ENCODE peak calls at places on chromosomes 13 and 19, in six cellular contexts. One of them, this sample, is unnamed.

GRCh38 chr13:110343241-110343865 is 36.3 kb downstream of the COL4A2 start:
- DNase-seq in endothelial cell: no peak
- DNase-seq in dorsolateral prefrontal cortex: no peak
- DNase-seq in AG09319: no peak
- DNase-seq in AG04450: no peak
- DNase-seq in HFF-Myc: no peak
- DNase-seq in this sample: no peak

GRCh38 chr19:38838208-38838985 is 6.8 kb upstream of the ECH1 start:
- DNase-seq in AG09319: no peak
- DNase-seq in dorsolateral prefrontal cortex: no peak
- DNase-seq in endothelial cell: no peak
- DNase-seq in AG04450: no peak
- DNase-seq in HFF-Myc: no peak
- DNase-seq in this sample: no peak

GRCh38 chr13:26220575-26220974 is 1.5 kb downstream of the RNF6 start:
- DNase-seq in HFF-Myc: no peak
- DNase-seq in AG04450: no peak
- DNase-seq in AG09319: no peak
- DNase-seq in dorsolateral prefrontal cortex: no peak
- DNase-seq in endothelial cell: no peak
- DNase-seq in this sample: no peak

GRCh38 chr13:25432686-25433085 is 60.9 kb downstream of the ATP8A2 start:
- DNase-seq in HFF-Myc: no peak
- DNase-seq in AG04450: no peak
- DNase-seq in dorsolateral prefrontal cortex: no peak
- DNase-seq in AG09319: no peak
- DNase-seq in endothelial cell: no peak
- DNase-seq in this sample: no peak

GRCh38 chr19:51644636-51645271 is 1.9 kb downstream of the SIGLEC14 start:
- DNase-seq in dorsolateral prefrontal cortex: no peak
- DNase-seq in endothelial cell: no peak
- DNase-seq in AG04450: no peak
- DNase-seq in HFF-Myc: no peak
- DNase-seq in AG09319: no peak
- DNase-seq in this sample: no peak

GRCh38 chr13:39788097-39788496 is 132.6 kb downstream of the COG6 start:
- DNase-seq in AG09319: no peak
- DNase-seq in endothelial cell: no peak
- DNase-seq in HFF-Myc: no peak
- DNase-seq in dorsolateral prefrontal cortex: no peak
- DNase-seq in AG04450: no peak
- DNase-seq in this sample: no peak

GRCh38 chr13:74136089-74136658 is 2.0 kb upstream of the KLF12 start:
- DNase-seq in AG09319: no peak
- DNase-seq in endothelial cell: peak
- DNase-seq in dorsolateral prefrontal cortex: peak
- DNase-seq in HFF-Myc: no peak
- DNase-seq in AG04450: no peak
- DNase-seq in this sample: peak

GRCh38 chr19:2542341-2543069 is 66.6 kb downstream of the GADD45B start:
- DNase-seq in AG04450: no peak
- DNase-seq in dorsolateral prefrontal cortex: no peak
- DNase-seq in endothelial cell: no peak
- DNase-seq in AG09319: no peak
- DNase-seq in HFF-Myc: no peak
- DNase-seq in this sample: no peak

GRCh38 chr13:95644611-95645052 is at the start of gene DZIP1:
- DNase-seq in dorsolateral prefrontal cortex: peak
- DNase-seq in AG04450: peak
- DNase-seq in AG09319: peak
- DNase-seq in endothelial cell: peak
- DNase-seq in HFF-Myc: peak
- DNase-seq in this sample: no peak

GRCh38 chr13:46553521-46553885 is 533 bp downstream of the LRCH1 start:
- DNase-seq in AG04450: no peak
- DNase-seq in AG09319: no peak
- DNase-seq in HFF-Myc: no peak
- DNase-seq in dorsolateral prefrontal cortex: no peak
- DNase-seq in endothelial cell: peak
- DNase-seq in this sample: no peak

GRCh38 chr13:29472317-29472961 is 123.0 kb downstream of the SLC7A1 start:
- DNase-seq in HFF-Myc: peak
- DNase-seq in AG09319: no peak
- DNase-seq in AG04450: no peak
- DNase-seq in dorsolateral prefrontal cortex: no peak
- DNase-seq in endothelial cell: peak
- DNase-seq in this sample: no peak

GRCh38 chr19:55552206-55552605 is 6.9 kb upstream of the SBK3 start:
- DNase-seq in endothelial cell: no peak
- DNase-seq in HFF-Myc: no peak
- DNase-seq in AG04450: no peak
- DNase-seq in AG09319: no peak
- DNase-seq in dorsolateral prefrontal cortex: no peak
- DNase-seq in this sample: no peak

GRCh38 chr19:39428309-39429112 is 7.2 kb downstream of the RPS16 start:
- DNase-seq in AG09319: no peak
- DNase-seq in HFF-Myc: no peak
- DNase-seq in endothelial cell: peak
- DNase-seq in dorsolateral prefrontal cortex: no peak
- DNase-seq in AG04450: peak
- DNase-seq in this sample: no peak

GRCh38 chr19:10290439-10290875 is 705 bp downstream of the ICAM5 start:
- DNase-seq in endothelial cell: no peak
- DNase-seq in AG04450: no peak
- DNase-seq in AG09319: no peak
- DNase-seq in HFF-Myc: no peak
- DNase-seq in dorsolateral prefrontal cortex: no peak
- DNase-seq in this sample: no peak

GRCh38 chr13:20272571-20273171 is 40.6 kb upstream of the GJB6 start:
- DNase-seq in AG09319: no peak
- DNase-seq in endothelial cell: no peak
- DNase-seq in dorsolateral prefrontal cortex: no peak
- DNase-seq in HFF-Myc: no peak
- DNase-seq in AG04450: no peak
- DNase-seq in this sample: no peak

GRCh38 chr19:48524728-48525127 is 13.1 kb upstream of the LMTK3 start:
- DNase-seq in HFF-Myc: no peak
- DNase-seq in AG09319: no peak
- DNase-seq in AG04450: no peak
- DNase-seq in endothelial cell: no peak
- DNase-seq in dorsolateral prefrontal cortex: no peak
- DNase-seq in this sample: no peak

GRCh38 chr19:50858896-50859295 is 4.2 kb downstream of the KLK3 start:
- DNase-seq in dorsolateral prefrontal cortex: no peak
- DNase-seq in HFF-Myc: no peak
- DNase-seq in endothelial cell: no peak
- DNase-seq in AG09319: no peak
- DNase-seq in AG04450: no peak
- DNase-seq in this sample: no peak

GRCh38 chr13:101416181-101417042 is at the start of gene NALCN:
- DNase-seq in HFF-Myc: no peak
- DNase-seq in AG04450: no peak
- DNase-seq in dorsolateral prefrontal cortex: peak
- DNase-seq in endothelial cell: peak
- DNase-seq in AG09319: no peak
- DNase-seq in this sample: no peak

GRCh38 chr13:60009300-60010248 is 154.2 kb downstream of the DIAPH3 start:
- DNase-seq in HFF-Myc: no peak
- DNase-seq in AG04450: no peak
- DNase-seq in AG09319: no peak
- DNase-seq in endothelial cell: no peak
- DNase-seq in dorsolateral prefrontal cortex: no peak
- DNase-seq in this sample: peak

GRCh38 chr13:86741762-86742285 is 929.3 kb upstream of the SLITRK5 start:
- DNase-seq in HFF-Myc: no peak
- DNase-seq in AG09319: no peak
- DNase-seq in endothelial cell: no peak
- DNase-seq in AG04450: no peak
- DNase-seq in dorsolateral prefrontal cortex: no peak
- DNase-seq in this sample: no peak

GRCh38 chr13:94329754-94330551 is 149.5 kb downstream of the DCT start:
- DNase-seq in dorsolateral prefrontal cortex: no peak
- DNase-seq in AG09319: peak
- DNase-seq in HFF-Myc: peak
- DNase-seq in endothelial cell: no peak
- DNase-seq in AG04450: peak
- DNase-seq in this sample: no peak

GRCh38 chr19:49746206-49746958 is 16.7 kb downstream of the TSKS start:
- DNase-seq in AG04450: no peak
- DNase-seq in HFF-Myc: no peak
- DNase-seq in dorsolateral prefrontal cortex: no peak
- DNase-seq in endothelial cell: no peak
- DNase-seq in AG09319: no peak
- DNase-seq in this sample: peak

GRCh38 chr13:38702609-38703008 is 15.7 kb downstream of the FREM2 start:
- DNase-seq in endothelial cell: no peak
- DNase-seq in HFF-Myc: no peak
- DNase-seq in AG04450: no peak
- DNase-seq in AG09319: no peak
- DNase-seq in dorsolateral prefrontal cortex: no peak
- DNase-seq in this sample: no peak

GRCh38 chr13:38693641-38694040 is 6.8 kb downstream of the FREM2 start:
- DNase-seq in HFF-Myc: no peak
- DNase-seq in endothelial cell: no peak
- DNase-seq in dorsolateral prefrontal cortex: no peak
- DNase-seq in AG09319: no peak
- DNase-seq in AG04450: no peak
- DNase-seq in this sample: no peak

GRCh38 chr13:38697197-38697596 is 10.3 kb downstream of the FREM2 start:
- DNase-seq in HFF-Myc: no peak
- DNase-seq in dorsolateral prefrontal cortex: no peak
- DNase-seq in AG04450: no peak
- DNase-seq in endothelial cell: no peak
- DNase-seq in AG09319: no peak
- DNase-seq in this sample: no peak

GRCh38 chr13:38693168-38693567 is 6.3 kb downstream of the FREM2 start:
- DNase-seq in AG04450: no peak
- DNase-seq in dorsolateral prefrontal cortex: no peak
- DNase-seq in endothelial cell: no peak
- DNase-seq in HFF-Myc: no peak
- DNase-seq in AG09319: no peak
- DNase-seq in this sample: no peak

GRCh38 chr13:38697628-38698333 is 10.9 kb downstream of the FREM2 start:
- DNase-seq in endothelial cell: peak
- DNase-seq in HFF-Myc: no peak
- DNase-seq in AG04450: no peak
- DNase-seq in dorsolateral prefrontal cortex: no peak
- DNase-seq in AG09319: no peak
- DNase-seq in this sample: no peak
- TF ChIP-seq CTCF in endothelial cell: no peak
- TF ChIP-seq CTCF in HFF-Myc: no peak
- TF ChIP-seq CTCF in AG04450: no peak
- TF ChIP-seq CTCF in dorsolateral prefrontal cortex: no peak
- TF ChIP-seq CTCF in AG09319: no peak
- TF ChIP-seq CTCF in this sample: no peak

DNA sequence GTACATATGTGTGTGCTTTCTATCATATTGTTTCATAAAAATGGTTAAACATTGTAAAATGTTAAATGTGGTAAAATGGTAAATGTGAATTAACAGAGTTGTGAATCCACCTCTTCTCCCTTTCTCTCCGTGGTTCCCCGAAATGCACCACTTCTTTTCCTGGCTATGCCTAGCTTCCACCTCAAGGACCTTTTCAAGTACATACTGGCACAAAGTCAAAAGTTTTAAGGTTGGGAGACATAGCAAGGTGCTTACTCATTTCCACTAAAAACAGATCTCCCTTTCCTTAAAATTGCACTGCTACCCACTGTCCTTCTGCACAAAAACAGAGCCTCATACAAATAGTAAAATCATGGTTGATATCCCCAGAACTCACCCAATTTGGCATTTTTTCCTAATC is 558.2 kb downstream of the SLITRK6 start:
- DNase-seq in AG04450: peak
- DNase-seq in dorsolateral prefrontal cortex: no peak
- DNase-seq in AG09319: no peak
- DNase-seq in endothelial cell: no peak
- DNase-seq in HFF-Myc: peak
- DNase-seq in this sample: no peak
- TF ChIP-seq CTCF in AG04450: no peak
- TF ChIP-seq CTCF in dorsolateral prefrontal cortex: no peak
- TF ChIP-seq CTCF in AG09319: no peak
- TF ChIP-seq CTCF in endothelial cell: no peak
- TF ChIP-seq CTCF in HFF-Myc: no peak
- TF ChIP-seq CTCF in this sample: no peak

DNA sequence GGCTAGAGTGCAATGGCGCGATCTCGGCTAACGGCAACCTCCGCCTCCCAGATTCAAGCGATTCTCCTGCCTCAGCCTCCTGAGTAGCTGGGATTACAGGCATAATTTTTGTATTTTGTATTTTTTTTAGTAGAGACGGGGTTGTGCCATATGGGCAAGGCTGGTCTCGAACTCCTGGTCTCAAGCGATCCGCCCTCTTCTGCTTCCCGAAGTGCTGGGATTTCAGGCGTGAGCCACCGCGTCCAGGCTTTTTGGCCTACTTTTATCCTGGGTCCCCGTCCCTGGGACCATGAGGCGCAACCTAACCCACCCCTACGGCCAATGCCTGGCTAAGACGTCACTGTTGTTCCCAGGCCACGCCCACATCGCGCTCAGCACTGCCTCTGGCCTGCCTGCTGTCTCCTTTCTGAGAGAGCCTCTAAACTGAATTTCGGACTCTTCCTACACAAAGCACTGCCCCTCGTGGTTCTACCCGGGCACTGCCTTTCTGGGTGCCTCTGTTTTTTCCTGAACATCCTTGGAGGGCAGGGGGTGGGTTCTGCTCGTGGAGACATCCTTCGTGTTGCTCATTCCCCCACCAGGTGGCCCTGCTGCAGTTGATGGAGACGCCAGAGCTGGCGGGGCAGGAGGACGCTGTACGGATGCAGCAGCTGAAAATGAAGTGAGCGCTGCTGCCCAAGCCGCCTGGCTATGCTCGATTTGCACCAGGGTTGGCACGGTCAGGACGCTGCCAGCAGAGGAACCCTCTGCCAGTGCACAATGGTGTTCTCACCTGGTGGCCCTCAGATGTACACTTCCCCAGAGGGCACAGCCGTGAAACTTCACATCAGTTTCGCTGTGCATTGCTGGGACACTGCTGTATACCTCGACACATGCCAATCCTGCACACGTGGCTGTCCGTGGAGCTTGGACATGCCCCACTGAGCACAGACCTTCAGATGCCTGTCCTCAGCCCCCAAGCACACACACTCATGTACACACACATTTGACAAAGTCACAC is 2.0 kb downstream of the REX1BD start:
- DNase-seq in endothelial cell: peak
- DNase-seq in dorsolateral prefrontal cortex: peak
- DNase-seq in HFF-Myc: no peak
- DNase-seq in AG04450: no peak
- DNase-seq in AG09319: no peak
- DNase-seq in this sample: no peak
- TF ChIP-seq CTCF in endothelial cell: peak
- TF ChIP-seq CTCF in dorsolateral prefrontal cortex: peak
- TF ChIP-seq CTCF in HFF-Myc: peak
- TF ChIP-seq CTCF in AG04450: peak
- TF ChIP-seq CTCF in AG09319: peak
- TF ChIP-seq CTCF in this sample: no peak

DNA sequence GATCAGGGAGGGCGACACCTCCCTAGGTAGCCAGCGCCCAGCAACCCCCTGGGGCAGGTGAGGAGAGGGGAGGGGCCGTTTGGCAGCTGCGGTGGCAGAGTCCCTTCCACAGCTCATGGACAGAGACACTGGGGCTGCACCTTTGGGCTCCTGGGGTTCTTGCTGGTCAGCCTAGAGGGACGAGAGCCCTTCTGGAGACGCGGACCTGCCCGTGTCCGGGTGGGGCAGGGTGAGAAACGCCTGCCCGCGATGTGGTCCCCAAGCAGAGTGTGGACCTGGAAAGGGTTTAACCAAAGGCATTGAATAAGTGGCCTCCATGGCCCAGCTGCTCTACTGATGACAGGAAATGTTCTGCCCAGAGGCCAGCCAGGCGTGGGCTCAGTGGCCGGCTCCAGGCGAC is 38.3 kb downstream of the ADPRHL1 start:
- DNase-seq in HFF-Myc: no peak
- DNase-seq in AG04450: no peak
- DNase-seq in endothelial cell: no peak
- DNase-seq in dorsolateral prefrontal cortex: no peak
- DNase-seq in AG09319: no peak
- DNase-seq in this sample: no peak
- TF ChIP-seq CTCF in HFF-Myc: no peak
- TF ChIP-seq CTCF in AG04450: no peak
- TF ChIP-seq CTCF in endothelial cell: no peak
- TF ChIP-seq CTCF in dorsolateral prefrontal cortex: no peak
- TF ChIP-seq CTCF in AG09319: no peak
- TF ChIP-seq CTCF in this sample: no peak